ENCODE peak calls at places on chromosomes 11 and 22, in seven cellular contexts. R is Caco-2, D is cardiac muscle cell, C is psoas muscle, L is IMR-90, Y is cardiac fibroblast, I is HFF-Myc. F is an unnamed sample.

GRCh38 chr22:42651134-42651533 is 1.9 kb upstream of the CYB5R3 start:
- DNase-seq in C (no peak), L (peak; percentile 69), Y (no peak), D (no peak), R (no peak), I (no peak), F (peak; percentile 51)

GRCh38 chr11:33926954-33927552 is 35.2 kb upstream of the LMO2 start:
- DNase-seq in D (no peak), I (no peak), C (no peak), L (no peak), Y (no peak), R (no peak), F (no peak)

GRCh38 chr11:127130321-127130720 is 129.8 kb upstream of the KIRREL3 start:
- DNase-seq in L (no peak), C (no peak), R (no peak), Y (no peak), D (no peak), I (no peak), F (no peak)

GRCh38 chr11:88102595-88102929 is 72.7 kb downstream of the RAB38 start:
- DNase-seq in D (no peak), L (no peak), I (no peak), R (no peak), Y (peak; percentile 13), C (no peak), F (peak; percentile 6)

GRCh38 chr22:23800297-23801237 is 13.8 kb downstream of the SMARCB1 start:
- DNase-seq in D (no peak), I (no peak), Y (no peak), C (no peak), R (no peak), L (no peak), F (no peak)

GRCh38 chr11:117924631-117925170 is 4.5 kb downstream of the TMPRSS13 start:
- DNase-seq in R (no peak), Y (no peak), C (no peak), D (no peak), I (no peak), L (no peak), F (no peak)

GRCh38 chr11:61543606-61544306 is 35.2 kb downstream of the LRRC10B start:
- DNase-seq in C (no peak), I (no peak), R (no peak), Y (peak; percentile 49), D (no peak), L (peak; percentile 57), F (peak; percentile 59)

GRCh38 chr11:93993747-93994146 is 27.4 kb upstream of the HEPHL1 start:
- DNase-seq in C (no peak), L (no peak), I (no peak), D (no peak), R (no peak), Y (no peak), F (no peak)

GRCh38 chr11:43021466-43021865 is 290.3 kb upstream of the API5 start:
- DNase-seq in Y (no peak), R (peak; percentile 39), C (no peak), I (no peak), L (no peak), D (peak; percentile 19), F (no peak)

GRCh38 chr22:28142361-28142801 is 223.3 kb upstream of the PITPNB start:
- DNase-seq in D (no peak), Y (peak; percentile 94), C (no peak), I (peak; percentile 54), L (peak; percentile 85), R (no peak), F (peak; percentile 92)

GRCh38 chr11:88384004-88384677 is 46.6 kb upstream of the CTSC start:
- DNase-seq in Y (peak; percentile 34), R (no peak), C (no peak), I (no peak), L (peak; percentile 47), D (no peak), F (no peak)

GRCh38 chr11:4664791-4665190 is 21.0 kb downstream of the OR51E1 start:
- DNase-seq in L (peak; percentile 51), C (no peak), D (no peak), Y (no peak), I (no peak), R (no peak), F (no peak)

GRCh38 chr11:504994-505344 is 2.1 kb downstream of the RNH1 start:
- DNase-seq in L (no peak), R (no peak), C (no peak), D (no peak), I (no peak), Y (no peak), F (no peak)

GRCh38 chr11:501683-502287 is 5.3 kb downstream of the RNH1 start:
- DNase-seq in C (peak; percentile 16), D (no peak), Y (no peak), I (no peak), L (no peak), R (no peak), F (no peak)

GRCh38 chr11:504053-504993 is 2.7 kb downstream of the RNH1 start:
- DNase-seq in R (no peak), Y (peak; percentile 81), D (no peak), C (peak; percentile 52), L (no peak), I (no peak), F (peak; percentile 52)

GRCh38 chr11:502288-503178 is 4.5 kb downstream of the RNH1 start:
- DNase-seq in D (no peak), Y (no peak), I (no peak), C (peak; percentile 21), L (no peak), R (no peak), F (no peak)

DNA sequence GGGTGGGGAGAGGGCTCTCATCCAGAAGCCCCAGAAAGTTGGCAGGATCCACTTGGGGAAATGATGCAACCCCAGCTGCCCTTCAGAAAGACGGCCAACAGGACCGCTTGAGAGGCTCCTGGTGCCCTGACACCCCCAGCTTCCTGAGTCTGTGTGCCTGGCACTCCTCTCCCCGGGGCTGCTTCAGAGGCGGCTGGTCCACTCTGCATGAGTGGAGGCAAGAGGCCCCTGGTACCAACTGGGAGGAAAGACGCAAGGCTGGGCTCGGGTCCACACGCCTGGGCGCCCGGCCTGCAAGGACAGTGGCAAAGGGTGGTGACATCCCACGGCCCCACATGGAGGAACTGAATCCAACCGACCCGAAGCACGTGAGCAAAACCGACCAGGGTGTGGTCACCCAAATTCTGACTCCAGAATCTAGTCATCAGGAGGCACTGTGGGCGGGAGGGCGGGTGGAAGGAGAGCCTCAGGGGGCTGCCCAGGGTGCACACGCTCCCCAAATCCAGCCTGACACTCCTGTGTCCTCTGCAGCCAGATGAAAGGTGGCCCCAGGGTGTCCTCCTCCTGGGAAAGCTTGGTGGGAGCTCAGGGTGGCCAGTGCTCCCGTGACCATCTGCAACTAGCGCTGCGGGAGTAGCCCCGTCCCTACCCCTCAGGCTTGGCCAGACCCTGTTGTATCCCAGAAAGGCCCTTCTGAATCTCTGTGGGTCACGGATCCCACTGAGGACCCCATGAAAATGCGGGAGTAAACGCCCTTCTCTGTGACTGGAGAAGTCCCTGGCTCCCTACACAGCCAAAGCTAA is 3.7 kb downstream of the RNH1 start:
- DNase-seq in Y (peak; percentile 86), I (no peak), L (peak; percentile 19), C (peak; percentile 76), D (no peak), R (no peak), F (peak; percentile 82)
- H3K4me3 ChIP-seq in Y (peak overlapping the region; percentile 61), I (peak overlapping the region; percentile 83), L (peak overlapping the region; percentile 10), C (peak overlapping the region; percentile 92), D (no peak overlapping the region), R (no peak overlapping the region), F (peak overlapping the region; percentile 93)

GRCh38 chr11:46119053-46119351 is 2.3 kb downstream of the PHF21A start:
- DNase-seq in L (no peak), R (no peak), D (no peak), I (no peak), Y (no peak), C (no peak), F (no peak)

GRCh38 chr11:46120361-46120710 is 918 bp downstream of the PHF21A start:
- DNase-seq in C (peak; percentile 43), I (no peak), Y (no peak), L (no peak), D (peak; percentile 49), R (no peak), F (no peak)

GRCh38 chr11:46119352-46120216 is 1.7 kb downstream of the PHF21A start:
- DNase-seq in D (peak; percentile 74), Y (peak; percentile 82), C (peak; percentile 48), R (no peak), L (peak; percentile 74), I (no peak), F (peak; percentile 49)

GRCh38 chr11:46116007-46116711 is 5.1 kb downstream of the PHF21A start:
- DNase-seq in I (no peak), D (no peak), L (no peak), R (no peak), C (no peak), Y (no peak), F (no peak)

DNA sequence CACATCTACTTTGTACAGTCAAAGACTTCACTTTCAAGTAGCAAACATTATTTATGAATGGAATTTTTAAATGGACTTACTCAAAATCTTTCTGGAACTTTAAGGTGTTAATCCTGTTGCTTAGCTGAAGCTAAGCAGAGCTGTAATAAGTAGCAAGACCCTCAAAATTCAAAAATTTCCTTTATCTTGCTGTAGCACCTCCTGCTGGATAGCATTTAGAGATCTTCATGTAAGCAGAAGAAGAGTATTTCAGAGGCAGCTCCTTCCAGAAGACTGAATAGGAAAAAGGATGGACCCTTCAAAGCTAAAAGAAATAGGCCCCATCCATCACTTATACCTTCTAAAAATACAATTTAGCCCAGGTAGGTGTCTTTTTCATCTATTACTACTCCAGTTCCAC is 3.4 kb downstream of the PHF21A start:
- DNase-seq in I (no peak), D (no peak), R (no peak), C (no peak), L (no peak), Y (no peak), F (peak; percentile 27)
- TF ChIP-seq CTCF in I (peak; percentile 27), D (peak; percentile 31), R (no peak), C (no peak), L (peak; percentile 32), Y (peak; percentile 30), F (peak; percentile 14)

GRCh38 chr11:73216466-73216865 is 1.6 kb upstream of the P2RY2 start:
- DNase-seq in C (no peak), I (no peak), D (no peak), Y (no peak), R (no peak), L (no peak), F (no peak)
- H3K4me3 ChIP-seq in C (peak overlapping the region; percentile 82), I (no peak overlapping the region), D (no peak overlapping the region), Y (no peak overlapping the region), R (no peak overlapping the region), L (no peak overlapping the region), F (no peak overlapping the region)

DNA sequence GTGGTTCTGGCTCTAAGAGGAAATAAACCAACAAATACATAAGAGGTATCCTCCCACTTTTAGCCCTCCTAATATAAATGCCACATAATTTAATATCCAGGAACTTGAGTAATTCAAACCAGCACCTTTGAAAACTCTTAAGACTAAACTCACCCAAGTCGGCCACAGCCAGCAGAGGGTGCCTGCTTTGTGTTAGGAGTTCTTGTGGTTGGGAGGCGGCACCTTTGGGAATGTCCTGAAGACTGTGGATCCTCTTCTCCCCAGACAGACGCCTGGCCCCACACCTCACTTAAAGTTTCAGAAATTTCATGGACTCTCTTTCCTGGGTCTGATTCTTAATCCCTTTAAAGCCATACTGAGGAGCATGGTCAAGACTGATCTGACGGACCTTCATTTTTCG is 169.0 kb downstream of the TBC1D22A start:
- DNase-seq in L (no peak), Y (peak; percentile 23), I (peak; percentile 5), R (no peak), C (no peak), D (no peak), F (peak; percentile 24)
- TF ChIP-seq CTCF in L (peak; percentile 22), Y (no peak), I (peak; percentile 21), R (no peak), C (no peak), D (peak; percentile 29), F (peak; percentile 24)

F was measured in foreskin fibroblast.